ENCODE peak calls at places on chromosomes 6 and 20, in five cellular contexts. S is activated CD8-positive, alpha-beta memory T cell treated with anti-CD3 and anti-CD28 coated beads, Interleukin-2, amount 10 ng/mL, durations not matched to agents 7 days and 5 days; O is GM19239; X is NCI-H524; F is GM13977. B is an unnamed sample.

GRCh38 chr6:56091159-56091869 is 156.1 kb downstream of the COL21A1 start:
- DNase-seq in O (no peak), X (no peak), F (no peak), S (no peak), B (no peak)

GRCh38 chr6:14921170-14921569 is 324.7 kb upstream of the JARID2 start:
- DNase-seq in F (no peak), O (no peak), S (no peak), X (no peak), B (no peak)

GRCh38 chr20:42483694-42484303 is 705.9 kb downstream of the PTPRT start:
- DNase-seq in X (no peak), F (no peak), S (no peak), O (no peak), B (peak; percentile 64)

GRCh38 chr20:44720994-44721784 is 6.0 kb downstream of the CCN5 start:
- DNase-seq in S (no peak), O (no peak), F (no peak), X (no peak), B (no peak)

GRCh38 chr6:137290601-137291261 is 71.5 kb upstream of the IFNGR1 start:
- DNase-seq in S (no peak), X (no peak), O (no peak), F (no peak), B (no peak)

GRCh38 chr6:150263765-150264415 is 104.9 kb upstream of the IYD start:
- DNase-seq in O (no peak), S (peak; percentile 81), F (no peak), X (no peak), B (no peak)

GRCh38 chr6:134878136-134878535 is 71.8 kb downstream of the ALDH8A1 start:
- DNase-seq in F (no peak), X (no peak), S (no peak), O (no peak), B (no peak)

GRCh38 chr6:11067348-11067747 is 23.2 kb upstream of the ELOVL2 start:
- DNase-seq in X (no peak), S (no peak), O (no peak), F (no peak), B (no peak)

GRCh38 chr6:31615748-31616147 is 714 bp downstream of the AIF1 start:
- DNase-seq in F (no peak), X (no peak), S (peak; percentile 59), O (no peak), B (no peak)

GRCh38 chr6:107046316-107046715 is 18.3 kb downstream of the MTRES1 start:
- DNase-seq in F (no peak), O (no peak), S (no peak), X (no peak), B (no peak)

GRCh38 chr6:47103931-47104330 is 61.8 kb upstream of the ADGRF1 start:
- DNase-seq in F (no peak), O (no peak), X (no peak), S (no peak), B (no peak)

B was measured in WERI-Rb-1.